ENCODE peak calls at places on chromosomes 5 and 9, in four cellular contexts. One of them, this sample, is unnamed.

GRCh38 chr9:92850898-92851297 is 26.9 kb downstream of the ZNF484 start:
- DNase-seq in stimulated activated CD4-positive, alpha-beta T cell treated with anti-CD3 and anti-CD28 coated beads, Interleukin-15, amount 100 ng/mL, for 1 hour: no peak
- DNase-seq in KBM-7: peak; percentile 15
- DNase-seq in left kidney: no peak
- DNase-seq in this sample: peak; percentile 31

GRCh38 chr5:136631176-136631575 is 265.8 kb upstream of the TRPC7 start:
- DNase-seq in stimulated activated CD4-positive, alpha-beta T cell treated with anti-CD3 and anti-CD28 coated beads, Interleukin-15, amount 100 ng/mL, for 1 hour: no peak
- DNase-seq in KBM-7: no peak
- DNase-seq in left kidney: no peak
- DNase-seq in this sample: no peak

GRCh38 chr9:93278164-93278563 is 94.2 kb downstream of the WNK2 start:
- DNase-seq in stimulated activated CD4-positive, alpha-beta T cell treated with anti-CD3 and anti-CD28 coated beads, Interleukin-15, amount 100 ng/mL, for 1 hour: no peak
- DNase-seq in KBM-7: no peak
- DNase-seq in left kidney: no peak
- DNase-seq in this sample: no peak

GRCh38 chr5:8366296-8366695 is 497.3 kb downstream of the MTRR start:
- DNase-seq in stimulated activated CD4-positive, alpha-beta T cell treated with anti-CD3 and anti-CD28 coated beads, Interleukin-15, amount 100 ng/mL, for 1 hour: no peak
- DNase-seq in KBM-7: no peak
- DNase-seq in left kidney: no peak
- DNase-seq in this sample: no peak

GRCh38 chr5:134549714-134550113 is 24.2 kb downstream of the JADE2 start:
- DNase-seq in stimulated activated CD4-positive, alpha-beta T cell treated with anti-CD3 and anti-CD28 coated beads, Interleukin-15, amount 100 ng/mL, for 1 hour: no peak
- DNase-seq in KBM-7: no peak
- DNase-seq in left kidney: no peak
- DNase-seq in this sample: peak; percentile 50

GRCh38 chr5:113574417-113574816 is 60.9 kb downstream of the YTHDC2 start:
- DNase-seq in stimulated activated CD4-positive, alpha-beta T cell treated with anti-CD3 and anti-CD28 coated beads, Interleukin-15, amount 100 ng/mL, for 1 hour: no peak
- DNase-seq in KBM-7: no peak
- DNase-seq in left kidney: no peak
- DNase-seq in this sample: peak; percentile 6

GRCh38 chr5:106140101-106140500 is 1530.6 kb downstream of the EFNA5 start:
- DNase-seq in stimulated activated CD4-positive, alpha-beta T cell treated with anti-CD3 and anti-CD28 coated beads, Interleukin-15, amount 100 ng/mL, for 1 hour: no peak
- DNase-seq in KBM-7: no peak
- DNase-seq in left kidney: no peak
- DNase-seq in this sample: no peak

GRCh38 chr9:33469891-33470290 is 3.8 kb downstream of the NOL6 start:
- DNase-seq in stimulated activated CD4-positive, alpha-beta T cell treated with anti-CD3 and anti-CD28 coated beads, Interleukin-15, amount 100 ng/mL, for 1 hour: no peak
- DNase-seq in KBM-7: no peak
- DNase-seq in left kidney: no peak
- DNase-seq in this sample: no peak

GRCh38 chr9:92328225-92328624 is 2.5 kb downstream of the CENPP start:
- DNase-seq in stimulated activated CD4-positive, alpha-beta T cell treated with anti-CD3 and anti-CD28 coated beads, Interleukin-15, amount 100 ng/mL, for 1 hour: no peak
- DNase-seq in KBM-7: peak; percentile 42
- DNase-seq in left kidney: peak; percentile 52
- DNase-seq in this sample: peak; percentile 47

GRCh38 chr5:83414601-83415000 is 56.9 kb upstream of the VCAN start:
- DNase-seq in stimulated activated CD4-positive, alpha-beta T cell treated with anti-CD3 and anti-CD28 coated beads, Interleukin-15, amount 100 ng/mL, for 1 hour: no peak
- DNase-seq in KBM-7: no peak
- DNase-seq in left kidney: no peak
- DNase-seq in this sample: no peak

GRCh38 chr9:79387091-79387490 is 184.7 kb upstream of the TLE4 start:
- DNase-seq in stimulated activated CD4-positive, alpha-beta T cell treated with anti-CD3 and anti-CD28 coated beads, Interleukin-15, amount 100 ng/mL, for 1 hour: no peak
- DNase-seq in KBM-7: no peak
- DNase-seq in left kidney: peak; percentile 31
- DNase-seq in this sample: no peak

GRCh38 chr5:97192580-97193421 is 9.8 kb upstream of the RIOK2 start:
- DNase-seq in stimulated activated CD4-positive, alpha-beta T cell treated with anti-CD3 and anti-CD28 coated beads, Interleukin-15, amount 100 ng/mL, for 1 hour: no peak
- DNase-seq in KBM-7: no peak
- DNase-seq in left kidney: peak; percentile 1
- DNase-seq in this sample: peak; percentile 86

GRCh38 chr5:83472508-83473343 is 1.2 kb downstream of the VCAN start:
- DNase-seq in stimulated activated CD4-positive, alpha-beta T cell treated with anti-CD3 and anti-CD28 coated beads, Interleukin-15, amount 100 ng/mL, for 1 hour: no peak
- DNase-seq in KBM-7: no peak
- DNase-seq in left kidney: peak; percentile 83
- DNase-seq in this sample: peak; percentile 2

GRCh38 chr9:72592501-72593403 is 71.3 kb downstream of the TMC1 start:
- DNase-seq in stimulated activated CD4-positive, alpha-beta T cell treated with anti-CD3 and anti-CD28 coated beads, Interleukin-15, amount 100 ng/mL, for 1 hour: no peak
- DNase-seq in KBM-7: peak; percentile 74
- DNase-seq in left kidney: peak; percentile 81
- DNase-seq in this sample: peak; percentile 65

GRCh38 chr5:9455826-9456434 is 89.9 kb downstream of the SEMA5A start:
- DNase-seq in stimulated activated CD4-positive, alpha-beta T cell treated with anti-CD3 and anti-CD28 coated beads, Interleukin-15, amount 100 ng/mL, for 1 hour: no peak
- DNase-seq in KBM-7: no peak
- DNase-seq in left kidney: peak; percentile 13
- DNase-seq in this sample: no peak

GRCh38 chr5:164746723-164747122 is 1241.3 kb downstream of the MAT2B start:
- DNase-seq in stimulated activated CD4-positive, alpha-beta T cell treated with anti-CD3 and anti-CD28 coated beads, Interleukin-15, amount 100 ng/mL, for 1 hour: no peak
- DNase-seq in KBM-7: no peak
- DNase-seq in left kidney: no peak
- DNase-seq in this sample: no peak

GRCh38 chr5:167661605-167662004 is 629.8 kb upstream of the WWC1 start:
- DNase-seq in stimulated activated CD4-positive, alpha-beta T cell treated with anti-CD3 and anti-CD28 coated beads, Interleukin-15, amount 100 ng/mL, for 1 hour: no peak
- DNase-seq in KBM-7: no peak
- DNase-seq in left kidney: no peak
- DNase-seq in this sample: no peak

GRCh38 chr5:72015103-72015548 is 92.1 kb upstream of the MAP1B start:
- DNase-seq in stimulated activated CD4-positive, alpha-beta T cell treated with anti-CD3 and anti-CD28 coated beads, Interleukin-15, amount 100 ng/mL, for 1 hour: no peak
- DNase-seq in KBM-7: peak; percentile 42
- DNase-seq in left kidney: peak; percentile 20
- DNase-seq in this sample: peak; percentile 23

GRCh38 chr5:40223884-40224402 is 455.8 kb upstream of the PTGER4 start:
- DNase-seq in stimulated activated CD4-positive, alpha-beta T cell treated with anti-CD3 and anti-CD28 coated beads, Interleukin-15, amount 100 ng/mL, for 1 hour: no peak
- DNase-seq in KBM-7: no peak
- DNase-seq in left kidney: no peak
- DNase-seq in this sample: peak; percentile 9

GRCh38 chr9:89194381-89195114 is 15.9 kb upstream of the SHC3 start:
- DNase-seq in stimulated activated CD4-positive, alpha-beta T cell treated with anti-CD3 and anti-CD28 coated beads, Interleukin-15, amount 100 ng/mL, for 1 hour: no peak
- DNase-seq in KBM-7: no peak
- DNase-seq in left kidney: no peak
- DNase-seq in this sample: no peak

GRCh38 chr9:127910613-127911205 is 6.1 kb downstream of the ST6GALNAC4 start:
- DNase-seq in stimulated activated CD4-positive, alpha-beta T cell treated with anti-CD3 and anti-CD28 coated beads, Interleukin-15, amount 100 ng/mL, for 1 hour: no peak
- DNase-seq in KBM-7: no peak
- DNase-seq in left kidney: peak; percentile 85
- DNase-seq in this sample: no peak

GRCh38 chr9:94987731-94988130 is 261.2 kb downstream of the AOPEP start:
- DNase-seq in stimulated activated CD4-positive, alpha-beta T cell treated with anti-CD3 and anti-CD28 coated beads, Interleukin-15, amount 100 ng/mL, for 1 hour: no peak
- DNase-seq in KBM-7: no peak
- DNase-seq in left kidney: no peak
- DNase-seq in this sample: no peak

GRCh38 chr5:95531491-95531890 is 23.3 kb downstream of the SKIC3 start:
- DNase-seq in stimulated activated CD4-positive, alpha-beta T cell treated with anti-CD3 and anti-CD28 coated beads, Interleukin-15, amount 100 ng/mL, for 1 hour: no peak
- DNase-seq in KBM-7: no peak
- DNase-seq in left kidney: no peak
- DNase-seq in this sample: no peak

GRCh38 chr5:115336964-115337363 is 40.5 kb upstream of the CCDC112 start:
- DNase-seq in stimulated activated CD4-positive, alpha-beta T cell treated with anti-CD3 and anti-CD28 coated beads, Interleukin-15, amount 100 ng/mL, for 1 hour: no peak
- DNase-seq in KBM-7: no peak
- DNase-seq in left kidney: no peak
- DNase-seq in this sample: no peak

GRCh38 chr9:17580119-17580518 is 1.3 kb downstream of the SH3GL2 start:
- DNase-seq in stimulated activated CD4-positive, alpha-beta T cell treated with anti-CD3 and anti-CD28 coated beads, Interleukin-15, amount 100 ng/mL, for 1 hour: no peak
- DNase-seq in KBM-7: no peak
- DNase-seq in left kidney: no peak
- DNase-seq in this sample: no peak

GRCh38 chr9:124954255-124954654 is 13.4 kb upstream of the GOLGA1 start:
- DNase-seq in stimulated activated CD4-positive, alpha-beta T cell treated with anti-CD3 and anti-CD28 coated beads, Interleukin-15, amount 100 ng/mL, for 1 hour: no peak
- DNase-seq in KBM-7: no peak
- DNase-seq in left kidney: no peak
- DNase-seq in this sample: no peak

This sample was measured in NB4.